ENCODE peak calls at places on chromosomes 12 and 14, in ten cellular contexts. F is endothelial cell, W is caudate nucleus, S is H54, O is pancreas, Q is HEK293T, Z is T follicular helper cell, G is NCI-H748 treated with DMSO at 0.1 percent for 48 hours, E is T47D, I is HCT116. U is an unnamed sample.

GRCh38 chr12:104727866-104728449 is 230.1 kb downstream of the SLC41A2 start:
- DNase-seq in F (no peak), W (no peak), S (no peak), O (no peak), Q (no peak), Z (no peak), G (no peak), E (no peak), I (no peak), U (no peak)

GRCh38 chr12:82896979-82897378 is 210.3 kb downstream of the TMTC2 start:
- DNase-seq in F (no peak), W (no peak), S (peak), O (no peak), Q (no peak), Z (no peak), G (no peak), E (peak), I (peak), U (no peak)

GRCh38 chr14:37090026-37090425 is 82.4 kb downstream of the SLC25A21 start:
- DNase-seq in F (no peak), W (no peak), S (no peak), O (no peak), Q (no peak), Z (no peak), G (no peak), E (no peak), I (no peak), U (no peak)

GRCh38 chr12:111242190-111242589 is 126.7 kb downstream of the PHETA1 start:
- DNase-seq in F (no peak), W (no peak), S (no peak), O (no peak), Q (no peak), Z (no peak), G (no peak), E (peak), I (no peak), U (no peak)

GRCh38 chr12:65335021-65335714 is 56.7 kb downstream of the MSRB3 start:
- DNase-seq in F (no peak), W (no peak), S (peak), O (no peak), Q (no peak), Z (no peak), G (no peak), E (no peak), I (peak), U (no peak)

GRCh38 chr12:105256011-105256410 is 20.0 kb upstream of the APPL2 start:
- DNase-seq in F (no peak), W (no peak), S (no peak), O (no peak), Q (no peak), Z (no peak), G (no peak), E (no peak), I (no peak), U (no peak)

GRCh38 chr12:34400986-34401658 is 378.8 kb downstream of the ALG10 start:
- DNase-seq in F (peak), W (no peak), S (no peak), O (peak), Q (peak), Z (no peak), G (no peak), E (no peak), I (no peak), U (no peak)

GRCh38 chr14:55454264-55455151 is 14.1 kb upstream of the TBPL2 start:
- DNase-seq in F (no peak), W (no peak), S (no peak), O (no peak), Q (peak), Z (no peak), G (peak), E (no peak), I (peak), U (peak)

GRCh38 chr12:87953257-87953860 is 75.8 kb downstream of the C12orf50 start:
- DNase-seq in F (peak), W (no peak), S (peak), O (no peak), Q (peak), Z (no peak), G (peak), E (peak), I (peak), U (no peak)

GRCh38 chr12:31238764-31239387 is 87.1 kb downstream of the SINHCAF start:
- DNase-seq in F (peak), W (no peak), S (peak), O (peak), Q (peak), Z (peak), G (peak), E (peak), I (peak), U (peak)

GRCh38 chr14:99325016-99325415 is 53.0 kb upstream of the BCL11B start:
- DNase-seq in F (no peak), W (no peak), S (no peak), O (no peak), Q (no peak), Z (no peak), G (no peak), E (no peak), I (no peak), U (no peak)

GRCh38 chr14:69820991-69821390 is 23.9 kb upstream of the SLC10A1 start:
- DNase-seq in F (no peak), W (no peak), S (no peak), O (no peak), Q (no peak), Z (no peak), G (no peak), E (no peak), I (no peak), U (no peak)